ENCODE peak calls at places on chromosome 7, in nine cellular contexts. One of them, this sample, is unnamed. For H3K4me1, the result is how much of the 10 kb centered on the place peaks cover.

GRCh38 chr7:119957335-119957734 is 315.6 kb upstream of the KCND2 start:
- DNase-seq in spleen: no peak
- DNase-seq in fibroblast of lung: no peak
- DNase-seq in psoas muscle: no peak
- DNase-seq in tibial nerve: no peak
- DNase-seq in CD8-positive, alpha-beta T cell: no peak
- DNase-seq in iPS DF 6.9: no peak
- DNase-seq in lower lobe of right lung: no peak
- DNase-seq in HCT116: no peak
- DNase-seq in this sample: no peak

GRCh38 chr7:42236266-42237161 is 495 bp downstream of the GLI3 start:
- DNase-seq in CD8-positive, alpha-beta T cell: no peak
- DNase-seq in psoas muscle: peak
- DNase-seq in HCT116: no peak
- DNase-seq in tibial nerve: no peak
- DNase-seq in fibroblast of lung: peak
- DNase-seq in iPS DF 6.9: no peak
- DNase-seq in spleen: no peak
- DNase-seq in lower lobe of right lung: peak
- DNase-seq in this sample: no peak

GRCh38 chr7:130277763-130278643 is 11.3 kb downstream of the CPA2 start:
- DNase-seq in fibroblast of lung: peak
- DNase-seq in HCT116: peak
- DNase-seq in lower lobe of right lung: no peak
- DNase-seq in tibial nerve: peak
- DNase-seq in CD8-positive, alpha-beta T cell: no peak
- DNase-seq in psoas muscle: peak
- DNase-seq in iPS DF 6.9: no peak
- DNase-seq in spleen: no peak
- DNase-seq in this sample: no peak

GRCh38 chr7:95478139-95479037 is 7.4 kb upstream of the ASB4 start:
- DNase-seq in fibroblast of lung: peak
- DNase-seq in tibial nerve: no peak
- DNase-seq in iPS DF 6.9: no peak
- DNase-seq in HCT116: no peak
- DNase-seq in psoas muscle: no peak
- DNase-seq in spleen: no peak
- DNase-seq in CD8-positive, alpha-beta T cell: no peak
- DNase-seq in lower lobe of right lung: no peak
- DNase-seq in this sample: no peak

GRCh38 chr7:22657479-22657878 is 69.5 kb upstream of the IL6 start:
- DNase-seq in iPS DF 6.9: no peak
- DNase-seq in spleen: no peak
- DNase-seq in fibroblast of lung: peak
- DNase-seq in tibial nerve: no peak
- DNase-seq in psoas muscle: no peak
- DNase-seq in CD8-positive, alpha-beta T cell: no peak
- DNase-seq in lower lobe of right lung: no peak
- DNase-seq in HCT116: no peak
- DNase-seq in this sample: no peak

GRCh38 chr7:82109288-82109687 is 334.3 kb downstream of the CACNA2D1 start:
- DNase-seq in HCT116: no peak
- DNase-seq in CD8-positive, alpha-beta T cell: no peak
- DNase-seq in tibial nerve: no peak
- DNase-seq in iPS DF 6.9: no peak
- DNase-seq in spleen: no peak
- DNase-seq in fibroblast of lung: peak
- DNase-seq in psoas muscle: no peak
- DNase-seq in lower lobe of right lung: no peak
- DNase-seq in this sample: no peak

GRCh38 chr7:45593877-45594276 is 19.7 kb downstream of the ADCY1 start:
- DNase-seq in tibial nerve: no peak
- DNase-seq in spleen: peak
- DNase-seq in iPS DF 6.9: no peak
- DNase-seq in psoas muscle: no peak
- DNase-seq in fibroblast of lung: no peak
- DNase-seq in lower lobe of right lung: no peak
- DNase-seq in CD8-positive, alpha-beta T cell: peak
- DNase-seq in HCT116: no peak
- DNase-seq in this sample: no peak

GRCh38 chr7:42986213-42986612 is 54.0 kb downstream of the MRPL32 start:
- DNase-seq in CD8-positive, alpha-beta T cell: no peak
- DNase-seq in spleen: no peak
- DNase-seq in psoas muscle: no peak
- DNase-seq in tibial nerve: no peak
- DNase-seq in lower lobe of right lung: no peak
- DNase-seq in iPS DF 6.9: no peak
- DNase-seq in fibroblast of lung: no peak
- DNase-seq in HCT116: no peak
- DNase-seq in this sample: no peak

GRCh38 chr7:100486111-100486636 is 2.4 kb downstream of the NYAP1 start:
- DNase-seq in iPS DF 6.9: no peak
- DNase-seq in lower lobe of right lung: no peak
- DNase-seq in spleen: no peak
- DNase-seq in psoas muscle: no peak
- DNase-seq in tibial nerve: no peak
- DNase-seq in fibroblast of lung: no peak
- DNase-seq in HCT116: no peak
- DNase-seq in CD8-positive, alpha-beta T cell: no peak
- DNase-seq in this sample: no peak

GRCh38 chr7:41316410-41316809 is 386.5 kb downstream of the INHBA start:
- DNase-seq in CD8-positive, alpha-beta T cell: no peak
- DNase-seq in psoas muscle: no peak
- DNase-seq in spleen: no peak
- DNase-seq in tibial nerve: no peak
- DNase-seq in fibroblast of lung: no peak
- DNase-seq in HCT116: no peak
- DNase-seq in lower lobe of right lung: no peak
- DNase-seq in iPS DF 6.9: no peak
- DNase-seq in this sample: no peak

GRCh38 chr7:51230723-51231122 is 85.9 kb downstream of the COBL start:
- DNase-seq in tibial nerve: no peak
- DNase-seq in psoas muscle: no peak
- DNase-seq in iPS DF 6.9: no peak
- DNase-seq in CD8-positive, alpha-beta T cell: no peak
- DNase-seq in spleen: no peak
- DNase-seq in HCT116: no peak
- DNase-seq in lower lobe of right lung: no peak
- DNase-seq in fibroblast of lung: no peak
- DNase-seq in this sample: no peak

GRCh38 chr7:50185951-50186697 is 93.1 kb upstream of the ZPBP start:
- DNase-seq in HCT116: no peak
- DNase-seq in lower lobe of right lung: no peak
- DNase-seq in iPS DF 6.9: no peak
- DNase-seq in CD8-positive, alpha-beta T cell: no peak
- DNase-seq in psoas muscle: no peak
- DNase-seq in tibial nerve: no peak
- DNase-seq in spleen: no peak
- DNase-seq in fibroblast of lung: no peak
- DNase-seq in this sample: no peak

GRCh38 chr7:47078241-47078640 is 503.7 kb downstream of the TNS3 start:
- DNase-seq in fibroblast of lung: no peak
- DNase-seq in tibial nerve: no peak
- DNase-seq in spleen: no peak
- DNase-seq in lower lobe of right lung: no peak
- DNase-seq in HCT116: no peak
- DNase-seq in CD8-positive, alpha-beta T cell: no peak
- DNase-seq in psoas muscle: no peak
- DNase-seq in iPS DF 6.9: no peak
- DNase-seq in this sample: no peak

GRCh38 chr7:47393406-47393805 is 188.5 kb downstream of the TNS3 start:
- DNase-seq in tibial nerve: no peak
- DNase-seq in lower lobe of right lung: no peak
- DNase-seq in fibroblast of lung: no peak
- DNase-seq in HCT116: no peak
- DNase-seq in spleen: no peak
- DNase-seq in CD8-positive, alpha-beta T cell: no peak
- DNase-seq in iPS DF 6.9: no peak
- DNase-seq in psoas muscle: peak
- DNase-seq in this sample: no peak

GRCh38 chr7:135798104-135798503 is 49.5 kb upstream of the FAM180A start:
- DNase-seq in spleen: no peak
- DNase-seq in lower lobe of right lung: no peak
- DNase-seq in HCT116: no peak
- DNase-seq in fibroblast of lung: no peak
- DNase-seq in CD8-positive, alpha-beta T cell: no peak
- DNase-seq in iPS DF 6.9: no peak
- DNase-seq in psoas muscle: no peak
- DNase-seq in tibial nerve: no peak
- DNase-seq in this sample: no peak

GRCh38 chr7:149625947-149626392 is 128.4 kb upstream of the ZNF746 start:
- DNase-seq in lower lobe of right lung: no peak
- DNase-seq in iPS DF 6.9: no peak
- DNase-seq in psoas muscle: no peak
- DNase-seq in fibroblast of lung: peak
- DNase-seq in CD8-positive, alpha-beta T cell: no peak
- DNase-seq in HCT116: no peak
- DNase-seq in spleen: no peak
- DNase-seq in tibial nerve: no peak
- DNase-seq in this sample: no peak

GRCh38 chr7:149624419-149625338 is 127.1 kb upstream of the ZNF746 start:
- DNase-seq in fibroblast of lung: peak
- DNase-seq in spleen: peak
- DNase-seq in iPS DF 6.9: peak
- DNase-seq in tibial nerve: peak
- DNase-seq in HCT116: peak
- DNase-seq in CD8-positive, alpha-beta T cell: peak
- DNase-seq in psoas muscle: peak
- DNase-seq in lower lobe of right lung: peak
- DNase-seq in this sample: peak

GRCh38 chr7:149624006-149624405 is 126.4 kb upstream of the ZNF746 start:
- DNase-seq in iPS DF 6.9: no peak
- DNase-seq in lower lobe of right lung: peak
- DNase-seq in HCT116: no peak
- DNase-seq in CD8-positive, alpha-beta T cell: peak
- DNase-seq in psoas muscle: peak
- DNase-seq in fibroblast of lung: peak
- DNase-seq in spleen: no peak
- DNase-seq in tibial nerve: no peak
- DNase-seq in this sample: peak

GRCh38 chr7:149626972-149627371 is 129.4 kb upstream of the ZNF746 start:
- DNase-seq in iPS DF 6.9: no peak
- DNase-seq in psoas muscle: no peak
- DNase-seq in tibial nerve: no peak
- DNase-seq in HCT116: no peak
- DNase-seq in spleen: peak
- DNase-seq in lower lobe of right lung: no peak
- DNase-seq in CD8-positive, alpha-beta T cell: no peak
- DNase-seq in fibroblast of lung: no peak
- DNase-seq in this sample: no peak

GRCh38 chr7:149625339-149625946 is 127.8 kb upstream of the ZNF746 start:
- DNase-seq in HCT116: peak
- DNase-seq in fibroblast of lung: peak
- DNase-seq in iPS DF 6.9: no peak
- DNase-seq in psoas muscle: peak
- DNase-seq in tibial nerve: peak
- DNase-seq in CD8-positive, alpha-beta T cell: peak
- DNase-seq in lower lobe of right lung: peak
- DNase-seq in spleen: peak
- DNase-seq in this sample: peak
- H3K27ac ChIP-seq in HCT116: no peak
- H3K27ac ChIP-seq in fibroblast of lung: no peak
- H3K27ac ChIP-seq in iPS DF 6.9: no peak
- H3K27ac ChIP-seq in psoas muscle: peak
- H3K27ac ChIP-seq in tibial nerve: peak
- H3K27ac ChIP-seq in CD8-positive, alpha-beta T cell: no peak
- H3K27ac ChIP-seq in lower lobe of right lung: peak
- H3K27ac ChIP-seq in spleen: peak
- H3K27ac ChIP-seq in this sample: no peak

GRCh38 chr7:84108119-84108518 is 86.5 kb downstream of the SEMA3A start:
- DNase-seq in tibial nerve: no peak
- DNase-seq in psoas muscle: no peak
- DNase-seq in lower lobe of right lung: no peak
- DNase-seq in fibroblast of lung: no peak
- DNase-seq in CD8-positive, alpha-beta T cell: no peak
- DNase-seq in iPS DF 6.9: no peak
- DNase-seq in spleen: no peak
- DNase-seq in HCT116: no peak
- DNase-seq in this sample: no peak
- H3K4me1 ChIP-seq in tibial nerve: under half
- H3K4me1 ChIP-seq in psoas muscle: under half
- H3K4me1 ChIP-seq in lower lobe of right lung: under half
- H3K4me1 ChIP-seq in fibroblast of lung: under half
- H3K4me1 ChIP-seq in CD8-positive, alpha-beta T cell: under half
- H3K4me1 ChIP-seq in iPS DF 6.9: under half
- H3K4me1 ChIP-seq in spleen: under half
- H3K4me1 ChIP-seq in HCT116: under half
- H3K4me1 ChIP-seq in this sample: under half

GRCh38 chr7:40282858-40283257 is 148.1 kb downstream of the SUGCT start:
- DNase-seq in CD8-positive, alpha-beta T cell: no peak
- DNase-seq in tibial nerve: no peak
- DNase-seq in HCT116: no peak
- DNase-seq in psoas muscle: no peak
- DNase-seq in lower lobe of right lung: no peak
- DNase-seq in iPS DF 6.9: no peak
- DNase-seq in spleen: no peak
- DNase-seq in fibroblast of lung: no peak
- DNase-seq in this sample: no peak

GRCh38 chr7:40288827-40289226 is 154.0 kb downstream of the SUGCT start:
- DNase-seq in iPS DF 6.9: no peak
- DNase-seq in spleen: no peak
- DNase-seq in CD8-positive, alpha-beta T cell: no peak
- DNase-seq in HCT116: no peak
- DNase-seq in tibial nerve: no peak
- DNase-seq in psoas muscle: no peak
- DNase-seq in lower lobe of right lung: no peak
- DNase-seq in fibroblast of lung: no peak
- DNase-seq in this sample: no peak

GRCh38 chr7:40279991-40280390 is 145.2 kb downstream of the SUGCT start:
- DNase-seq in tibial nerve: no peak
- DNase-seq in spleen: no peak
- DNase-seq in CD8-positive, alpha-beta T cell: no peak
- DNase-seq in psoas muscle: no peak
- DNase-seq in iPS DF 6.9: no peak
- DNase-seq in lower lobe of right lung: no peak
- DNase-seq in fibroblast of lung: no peak
- DNase-seq in HCT116: no peak
- DNase-seq in this sample: no peak

DNA sequence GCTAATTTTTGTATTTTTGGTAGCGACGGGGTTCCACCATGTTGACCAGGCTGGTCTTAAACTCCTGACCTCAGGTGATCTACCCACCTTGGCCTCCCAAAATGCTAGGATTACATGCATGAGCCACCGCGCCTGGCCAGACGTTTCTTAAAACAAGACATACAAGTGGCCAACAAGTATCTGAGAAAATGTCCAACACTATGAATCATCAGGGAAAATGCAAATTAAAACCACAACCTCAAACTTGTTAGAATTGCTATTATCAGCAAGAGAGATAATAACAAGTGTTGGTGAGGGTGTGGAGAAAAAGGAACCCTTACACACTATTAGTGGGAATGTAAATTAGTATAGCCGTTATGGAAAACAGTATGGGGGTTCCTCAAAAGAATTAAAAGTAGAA is 148.6 kb downstream of the SUGCT start:
- DNase-seq in CD8-positive, alpha-beta T cell: no peak
- DNase-seq in iPS DF 6.9: no peak
- DNase-seq in tibial nerve: no peak
- DNase-seq in fibroblast of lung: no peak
- DNase-seq in psoas muscle: no peak
- DNase-seq in spleen: no peak
- DNase-seq in HCT116: no peak
- DNase-seq in lower lobe of right lung: no peak
- DNase-seq in this sample: no peak
- H3K27ac ChIP-seq in CD8-positive, alpha-beta T cell: no peak
- H3K27ac ChIP-seq in iPS DF 6.9: no peak
- H3K27ac ChIP-seq in tibial nerve: no peak
- H3K27ac ChIP-seq in fibroblast of lung: no peak
- H3K27ac ChIP-seq in psoas muscle: no peak
- H3K27ac ChIP-seq in spleen: no peak
- H3K27ac ChIP-seq in HCT116: no peak
- H3K27ac ChIP-seq in lower lobe of right lung: no peak
- H3K27ac ChIP-seq in this sample: no peak

GRCh38 chr7:2106920-2107319 is 125.8 kb downstream of the MAD1L1 start:
- DNase-seq in HCT116: no peak
- DNase-seq in lower lobe of right lung: no peak
- DNase-seq in psoas muscle: peak
- DNase-seq in spleen: no peak
- DNase-seq in iPS DF 6.9: no peak
- DNase-seq in tibial nerve: no peak
- DNase-seq in fibroblast of lung: no peak
- DNase-seq in CD8-positive, alpha-beta T cell: no peak
- DNase-seq in this sample: no peak
- H3K4me1 ChIP-seq in HCT116: half or more
- H3K4me1 ChIP-seq in lower lobe of right lung: under half
- H3K4me1 ChIP-seq in psoas muscle: under half
- H3K4me1 ChIP-seq in spleen: half or more
- H3K4me1 ChIP-seq in iPS DF 6.9: under half
- H3K4me1 ChIP-seq in tibial nerve: under half
- H3K4me1 ChIP-seq in fibroblast of lung: under half
- H3K4me1 ChIP-seq in CD8-positive, alpha-beta T cell: under half
- H3K4me1 ChIP-seq in this sample: under half